ENCODE peak calls at places on chromosomes 16 and 17, in nine cellular contexts. D is left ventricle myocardium inferior; J is AG04450; Z is tibial artery; C is Panc1; O is stomach; H is OCI-LY7; S is cardiac muscle cell; U is CD8-positive, alpha-beta T cell. X is an unnamed sample.

GRCh38 chr16:5044011-5044540 is 10.3 kb upstream of the NAGPA start:
- DNase-seq in D (no peak), J (no peak), Z (no peak), C (no peak), O (no peak), H (no peak), S (no peak), U (no peak), X (peak; percentile 42)

GRCh38 chr17:29155235-29155965 is 24.8 kb downstream of the MYO18A start:
- DNase-seq in D (no peak), J (no peak), Z (no peak), C (no peak), O (peak; percentile 65), H (no peak), S (peak; percentile 64), U (peak; percentile 39), X (peak; percentile 78)

GRCh38 chr16:46895399-46896313 is 11.5 kb downstream of the GPT2 start:
- DNase-seq in D (no peak), J (no peak), Z (no peak), C (no peak), O (peak; percentile 78), H (no peak), S (no peak), U (no peak), X (no peak)

GRCh38 chr16:22967696-22968095 is 153.7 kb downstream of the HS3ST2 start:
- DNase-seq in D (no peak), J (no peak), Z (no peak), C (no peak), O (no peak), H (no peak), S (no peak), U (no peak), X (no peak)

GRCh38 chr17:47803751-47804150 is 17.8 kb downstream of the OSBPL7 start:
- DNase-seq in D (no peak), J (no peak), Z (no peak), C (no peak), O (peak; percentile 7), H (no peak), S (no peak), U (no peak), X (no peak)

GRCh38 chr17:68821860-68822693 is 133.1 kb downstream of the ABCA8 start:
- DNase-seq in D (no peak), J (peak; percentile 78), Z (no peak), C (peak; percentile 55), O (no peak), H (no peak), S (peak; percentile 81), U (no peak), X (no peak)

GRCh38 chr17:52025231-52025630 is 133.3 kb downstream of the CA10 start:
- DNase-seq in D (no peak), J (no peak), Z (no peak), C (no peak), O (no peak), H (no peak), S (no peak), U (no peak), X (no peak)

GRCh38 chr17:75654176-75654575 is 12.8 kb downstream of the RECQL5 start:
- DNase-seq in D (no peak), J (no peak), Z (no peak), C (no peak), O (no peak), H (no peak), S (peak; percentile 15), U (no peak), X (no peak)

GRCh38 chr17:7313028-7313889 is 1.9 kb downstream of the GPS2 start:
- DNase-seq in D (no peak), J (no peak), Z (no peak), C (no peak), O (no peak), H (peak; percentile 37), S (no peak), U (no peak), X (no peak)

GRCh38 chr16:17368511-17368910 is 102.2 kb downstream of the XYLT1 start:
- DNase-seq in D (no peak), J (no peak), Z (no peak), C (no peak), O (no peak), H (no peak), S (no peak), U (no peak), X (no peak)

GRCh38 chr17:42660692-42661345 is 1.7 kb downstream of the TUBG2 start:
- DNase-seq in D (no peak), J (no peak), Z (peak; percentile 38), C (no peak), O (no peak), H (no peak), S (peak; percentile 57), U (no peak), X (no peak)

GRCh38 chr17:11383157-11383556 is 142.1 kb downstream of the SHISA6 start:
- DNase-seq in D (no peak), J (no peak), Z (no peak), C (no peak), O (no peak), H (no peak), S (no peak), U (no peak), X (no peak)

GRCh38 chr17:11389583-11389982 is 148.6 kb downstream of the SHISA6 start:
- DNase-seq in D (no peak), J (no peak), Z (no peak), C (no peak), O (no peak), H (no peak), S (no peak), U (no peak), X (no peak)

GRCh38 chr17:11380761-11381160 is 139.7 kb downstream of the SHISA6 start:
- DNase-seq in D (no peak), J (no peak), Z (no peak), C (no peak), O (no peak), H (no peak), S (no peak), U (no peak), X (no peak)

GRCh38 chr17:11388061-11388460 is 147.0 kb downstream of the SHISA6 start:
- DNase-seq in D (no peak), J (no peak), Z (no peak), C (no peak), O (no peak), H (no peak), S (no peak), U (no peak), X (no peak)

GRCh38 chr17:11384131-11384530 is 143.1 kb downstream of the SHISA6 start:
- DNase-seq in D (no peak), J (no peak), Z (no peak), C (no peak), O (no peak), H (no peak), S (no peak), U (no peak), X (no peak)
- H3K9me3 ChIP-seq in D (no peaks in the 10 kb centered on the region), J (peaks cover 64% of the 10 kb centered on the region), Z (no peaks in the 10 kb centered on the region), C (no peaks in the 10 kb centered on the region), O (no peaks in the 10 kb centered on the region), H (no peaks in the 10 kb centered on the region), S (no peaks in the 10 kb centered on the region), U (no peaks in the 10 kb centered on the region), X (no peaks in the 10 kb centered on the region)

GRCh38 chr16:58230259-58230658 is 32.4 kb upstream of the CSNK2A2 start:
- DNase-seq in D (no peak), J (no peak), Z (no peak), C (no peak), O (no peak), H (no peak), S (no peak), U (no peak), X (no peak)
- H3K27ac ChIP-seq in D (no peak overlapping the region), J (no peak overlapping the region), Z (no peak overlapping the region), C (no peak overlapping the region), O (no peak overlapping the region), H (no peak overlapping the region), S (no peak overlapping the region), U (no peak overlapping the region), X (no peak overlapping the region)

GRCh38 chr17:18142417-18142816 is 33.9 kb downstream of the MYO15A start:
- DNase-seq in D (no peak), J (no peak), Z (no peak), C (no peak), O (no peak), H (no peak), S (no peak), U (no peak), X (no peak)

GRCh38 chr17:18145811-18146210 is 37.3 kb downstream of the MYO15A start:
- DNase-seq in D (no peak), J (no peak), Z (no peak), C (no peak), O (no peak), H (no peak), S (no peak), U (no peak), X (no peak)

GRCh38 chr17:18141210-18141803 is 32.8 kb downstream of the MYO15A start:
- DNase-seq in D (no peak), J (no peak), Z (no peak), C (peak; percentile 41), O (no peak), H (peak; percentile 75), S (peak; percentile 64), U (peak; percentile 13), X (no peak)

GRCh38 chr17:18144261-18144660 is 35.7 kb downstream of the MYO15A start:
- DNase-seq in D (no peak), J (no peak), Z (no peak), C (no peak), O (no peak), H (no peak), S (no peak), U (no peak), X (no peak)

DNA sequence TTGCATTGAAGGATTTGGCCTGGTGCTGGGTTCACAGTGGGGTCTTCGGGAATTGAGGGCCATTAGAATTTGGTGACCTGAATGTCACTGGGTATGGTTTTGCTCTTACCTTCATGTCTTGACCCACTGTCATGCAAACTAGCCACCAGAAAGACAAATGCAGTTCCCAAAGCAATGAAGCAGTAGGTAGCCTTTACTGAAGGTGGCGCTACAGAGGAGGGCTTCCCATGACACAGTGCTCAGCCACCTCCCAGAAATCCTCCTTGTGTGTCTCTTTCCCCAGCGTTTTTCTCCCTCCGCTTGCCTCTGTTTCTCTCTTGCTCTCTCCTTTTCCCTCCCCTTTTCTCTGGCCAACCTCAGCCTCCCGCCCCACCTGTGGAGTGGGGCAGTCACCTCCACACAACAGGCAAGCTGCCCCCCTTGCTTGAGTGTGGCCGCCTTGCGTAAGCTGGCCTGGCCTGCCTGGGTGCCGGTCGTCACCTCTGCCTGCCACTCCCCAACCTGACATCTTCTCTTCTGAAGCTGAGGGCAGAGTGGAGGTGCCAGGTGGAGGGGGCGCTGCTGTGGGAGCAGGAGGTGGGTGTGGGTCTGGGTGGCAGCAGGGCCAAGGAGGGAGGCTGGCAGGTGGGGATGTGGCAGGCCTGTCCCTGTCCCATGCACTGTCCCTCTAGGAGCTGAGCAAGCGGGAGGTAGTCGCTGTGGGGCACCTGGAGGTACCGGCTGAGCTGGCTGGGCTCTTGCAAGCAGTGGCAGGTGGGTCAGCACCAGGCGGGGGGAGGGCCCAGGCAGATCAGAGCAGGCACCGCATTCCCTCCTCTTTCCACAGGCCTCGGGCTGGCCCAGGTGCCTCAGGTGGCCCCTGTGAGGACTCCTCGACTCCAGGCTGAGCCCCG is 34.7 kb downstream of the MYO15A start:
- DNase-seq in D (no peak), J (no peak), Z (no peak), C (no peak), O (no peak), H (peak; percentile 26), S (peak; percentile 25), U (no peak), X (peak; percentile 77)
- TF ChIP-seq CTCF in D (no peak), J (peak; percentile 31), Z (no peak), C (no peak), O (no peak), H (peak; percentile 64), S (peak; percentile 47), U (no peak), X (peak; percentile 38)

GRCh38 chr16:3377917-3378316 is 22.2 kb downstream of the OR2C1 start:
- DNase-seq in D (no peak), J (no peak), Z (no peak), C (no peak), O (no peak), H (no peak), S (no peak), U (no peak), X (no peak)

GRCh38 chr16:3375680-3376079 is 20.0 kb downstream of the OR2C1 start:
- DNase-seq in D (no peak), J (no peak), Z (no peak), C (no peak), O (no peak), H (no peak), S (no peak), U (no peak), X (no peak)
- H3K9me3 ChIP-seq in D (no peaks in the 10 kb centered on the region), J (peaks cover 40% of the 10 kb centered on the region), Z (no peaks in the 10 kb centered on the region), C (peaks cover 3% of the 10 kb centered on the region), O (no peaks in the 10 kb centered on the region), H (no peaks in the 10 kb centered on the region), S (peaks cover 3% of the 10 kb centered on the region), U (peaks cover 13% of the 10 kb centered on the region), X (peaks cover 26% of the 10 kb centered on the region)